ENCODE peak calls at places on chromosomes 7 and 10, in eight cellular contexts. One of them, this sample, is unnamed.

GRCh38 chr7:92404170-92404614 is 43.1 kb upstream of the GATAD1 start:
- DNase-seq in lower lobe of right lung: no peak
- DNase-seq in SK-N-SH: no peak
- DNase-seq in HCT116: no peak
- DNase-seq in spleen: no peak
- DNase-seq in neural progenitor cell: peak
- DNase-seq in tibial artery: no peak
- DNase-seq in IMR-90: no peak
- DNase-seq in this sample: no peak

GRCh38 chr10:86257683-86258082 is 108.9 kb downstream of the GRID1 start:
- DNase-seq in lower lobe of right lung: no peak
- DNase-seq in SK-N-SH: peak
- DNase-seq in HCT116: no peak
- DNase-seq in spleen: no peak
- DNase-seq in neural progenitor cell: no peak
- DNase-seq in tibial artery: no peak
- DNase-seq in IMR-90: no peak
- DNase-seq in this sample: no peak

GRCh38 chr10:73887038-73888015 is 13.0 kb upstream of the CAMK2G start:
- DNase-seq in lower lobe of right lung: peak
- DNase-seq in SK-N-SH: peak
- DNase-seq in HCT116: peak
- DNase-seq in spleen: no peak
- DNase-seq in neural progenitor cell: no peak
- DNase-seq in tibial artery: peak
- DNase-seq in IMR-90: peak
- DNase-seq in this sample: no peak

GRCh38 chr10:127872011-127872741 is 20.6 kb downstream of the CLRN3 start:
- DNase-seq in lower lobe of right lung: no peak
- DNase-seq in SK-N-SH: no peak
- DNase-seq in HCT116: no peak
- DNase-seq in spleen: no peak
- DNase-seq in neural progenitor cell: no peak
- DNase-seq in tibial artery: no peak
- DNase-seq in IMR-90: peak
- DNase-seq in this sample: no peak

GRCh38 chr7:2006921-2007381 is 225.8 kb downstream of the MAD1L1 start:
- DNase-seq in lower lobe of right lung: peak
- DNase-seq in SK-N-SH: no peak
- DNase-seq in HCT116: no peak
- DNase-seq in spleen: peak
- DNase-seq in neural progenitor cell: no peak
- DNase-seq in tibial artery: peak
- DNase-seq in IMR-90: no peak
- DNase-seq in this sample: no peak

GRCh38 chr7:148835854-148836253 is 48.2 kb downstream of the EZH2 start:
- DNase-seq in lower lobe of right lung: no peak
- DNase-seq in SK-N-SH: no peak
- DNase-seq in HCT116: no peak
- DNase-seq in spleen: no peak
- DNase-seq in neural progenitor cell: no peak
- DNase-seq in tibial artery: no peak
- DNase-seq in IMR-90: no peak
- DNase-seq in this sample: no peak

GRCh38 chr10:58335306-58336005 is 650 bp downstream of the UBE2D1 start:
- DNase-seq in lower lobe of right lung: peak
- DNase-seq in SK-N-SH: no peak
- DNase-seq in HCT116: peak
- DNase-seq in spleen: no peak
- DNase-seq in neural progenitor cell: peak
- DNase-seq in tibial artery: peak
- DNase-seq in IMR-90: peak
- DNase-seq in this sample: no peak

GRCh38 chr10:6014241-6014761 is 37.0 kb upstream of the IL15RA start:
- DNase-seq in lower lobe of right lung: no peak
- DNase-seq in SK-N-SH: peak
- DNase-seq in HCT116: peak
- DNase-seq in spleen: no peak
- DNase-seq in neural progenitor cell: peak
- DNase-seq in tibial artery: peak
- DNase-seq in IMR-90: peak
- DNase-seq in this sample: peak

GRCh38 chr10:98664329-98665042 is 217.8 kb upstream of the HPS1 start:
- DNase-seq in lower lobe of right lung: no peak
- DNase-seq in SK-N-SH: peak
- DNase-seq in HCT116: peak
- DNase-seq in spleen: no peak
- DNase-seq in neural progenitor cell: peak
- DNase-seq in tibial artery: no peak
- DNase-seq in IMR-90: peak
- DNase-seq in this sample: peak

GRCh38 chr10:114735946-114736345 is 77.9 kb upstream of the ABLIM1 start:
- DNase-seq in lower lobe of right lung: no peak
- DNase-seq in SK-N-SH: no peak
- DNase-seq in HCT116: no peak
- DNase-seq in spleen: no peak
- DNase-seq in neural progenitor cell: no peak
- DNase-seq in tibial artery: no peak
- DNase-seq in IMR-90: no peak
- DNase-seq in this sample: no peak

GRCh38 chr10:126135177-126135576 is 238.8 kb downstream of the FANK1 start:
- DNase-seq in lower lobe of right lung: no peak
- DNase-seq in SK-N-SH: no peak
- DNase-seq in HCT116: no peak
- DNase-seq in spleen: no peak
- DNase-seq in neural progenitor cell: peak
- DNase-seq in tibial artery: no peak
- DNase-seq in IMR-90: peak
- DNase-seq in this sample: no peak

GRCh38 chr10:91127341-91128082 is 93.0 kb upstream of the PCGF5 start:
- DNase-seq in lower lobe of right lung: no peak
- DNase-seq in SK-N-SH: no peak
- DNase-seq in HCT116: no peak
- DNase-seq in spleen: no peak
- DNase-seq in neural progenitor cell: peak
- DNase-seq in tibial artery: no peak
- DNase-seq in IMR-90: no peak
- DNase-seq in this sample: no peak

GRCh38 chr7:115511330-115511729 is 519.2 kb downstream of the TFEC start:
- DNase-seq in lower lobe of right lung: no peak
- DNase-seq in SK-N-SH: no peak
- DNase-seq in HCT116: no peak
- DNase-seq in spleen: no peak
- DNase-seq in neural progenitor cell: no peak
- DNase-seq in tibial artery: no peak
- DNase-seq in IMR-90: no peak
- DNase-seq in this sample: no peak

GRCh38 chr7:80783688-80784327 is 135.0 kb downstream of the SEMA3C start:
- DNase-seq in lower lobe of right lung: no peak
- DNase-seq in SK-N-SH: no peak
- DNase-seq in HCT116: no peak
- DNase-seq in spleen: no peak
- DNase-seq in neural progenitor cell: no peak
- DNase-seq in tibial artery: no peak
- DNase-seq in IMR-90: peak
- DNase-seq in this sample: no peak

GRCh38 chr10:1007583-1007982 is 18.1 kb downstream of the IDI2 start:
- DNase-seq in lower lobe of right lung: no peak
- DNase-seq in SK-N-SH: no peak
- DNase-seq in HCT116: no peak
- DNase-seq in spleen: no peak
- DNase-seq in neural progenitor cell: no peak
- DNase-seq in tibial artery: no peak
- DNase-seq in IMR-90: no peak
- DNase-seq in this sample: no peak

GRCh38 chr10:78229950-78230675 is 196.4 kb downstream of the RPS24 start:
- DNase-seq in lower lobe of right lung: no peak
- DNase-seq in SK-N-SH: no peak
- DNase-seq in HCT116: no peak
- DNase-seq in spleen: no peak
- DNase-seq in neural progenitor cell: no peak
- DNase-seq in tibial artery: no peak
- DNase-seq in IMR-90: no peak
- DNase-seq in this sample: no peak

GRCh38 chr7:142892941-142893340 is 7.4 kb upstream of the TRPV6 start:
- DNase-seq in lower lobe of right lung: no peak
- DNase-seq in SK-N-SH: no peak
- DNase-seq in HCT116: no peak
- DNase-seq in spleen: no peak
- DNase-seq in neural progenitor cell: no peak
- DNase-seq in tibial artery: no peak
- DNase-seq in IMR-90: no peak
- DNase-seq in this sample: no peak

GRCh38 chr7:77330169-77330882 is 85.8 kb downstream of the GSAP start:
- DNase-seq in lower lobe of right lung: peak
- DNase-seq in SK-N-SH: no peak
- DNase-seq in HCT116: no peak
- DNase-seq in spleen: no peak
- DNase-seq in neural progenitor cell: no peak
- DNase-seq in tibial artery: no peak
- DNase-seq in IMR-90: peak
- DNase-seq in this sample: no peak
- H3K27ac ChIP-seq in lower lobe of right lung: peak
- H3K27ac ChIP-seq in SK-N-SH: no peak
- H3K27ac ChIP-seq in HCT116: no peak
- H3K27ac ChIP-seq in spleen: peak
- H3K27ac ChIP-seq in neural progenitor cell: no peak
- H3K27ac ChIP-seq in tibial artery: peak
- H3K27ac ChIP-seq in IMR-90: peak
- H3K27ac ChIP-seq in this sample: no peak

DNA sequence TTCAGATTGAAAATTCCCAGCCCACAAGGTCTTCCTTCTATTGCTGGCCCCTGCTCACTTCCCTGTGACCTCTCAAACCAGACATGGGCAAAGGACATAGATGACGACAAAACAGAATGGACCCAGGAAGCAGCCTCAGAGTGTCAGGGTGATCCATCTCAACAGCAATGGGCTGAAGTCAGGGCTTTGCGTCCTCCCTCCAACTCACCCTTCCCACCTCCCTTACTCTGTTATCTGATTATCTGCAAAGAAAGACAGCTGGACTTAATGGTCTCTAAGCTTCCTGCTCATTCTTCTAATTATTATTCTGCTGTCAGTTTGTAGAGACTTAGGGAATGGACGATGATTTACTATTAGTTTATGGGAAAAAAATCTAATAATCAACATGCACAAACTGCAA is 115.9 kb downstream of the PIP4K2A start:
- DNase-seq in lower lobe of right lung: no peak
- DNase-seq in SK-N-SH: peak
- DNase-seq in HCT116: no peak
- DNase-seq in spleen: no peak
- DNase-seq in neural progenitor cell: no peak
- DNase-seq in tibial artery: no peak
- DNase-seq in IMR-90: no peak
- DNase-seq in this sample: no peak
- H3K27ac ChIP-seq in lower lobe of right lung: no peak
- H3K27ac ChIP-seq in SK-N-SH: peak
- H3K27ac ChIP-seq in HCT116: peak
- H3K27ac ChIP-seq in spleen: peak
- H3K27ac ChIP-seq in neural progenitor cell: no peak
- H3K27ac ChIP-seq in tibial artery: no peak
- H3K27ac ChIP-seq in IMR-90: peak
- H3K27ac ChIP-seq in this sample: no peak

DNA sequence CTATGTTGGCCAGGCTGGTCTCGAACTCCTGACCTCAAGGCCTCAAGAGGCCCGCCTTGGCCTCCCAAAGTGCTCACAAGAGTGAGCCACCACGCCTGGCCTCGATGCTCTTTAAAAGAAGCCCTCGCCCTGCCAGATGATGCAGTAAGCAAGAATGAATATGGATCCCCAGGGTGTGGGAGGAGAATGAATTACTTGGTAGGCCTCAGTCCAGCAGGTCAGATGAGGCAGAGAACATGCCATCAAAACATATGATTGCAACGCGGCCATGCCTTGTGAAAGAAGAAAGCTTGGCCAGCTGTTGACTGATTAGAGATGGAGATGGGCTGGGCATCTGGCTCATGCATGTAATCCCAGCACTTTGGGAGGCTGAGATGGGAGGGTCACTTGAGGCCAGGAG is 68.7 kb downstream of the CAMK1D start:
- DNase-seq in lower lobe of right lung: no peak
- DNase-seq in SK-N-SH: no peak
- DNase-seq in HCT116: no peak
- DNase-seq in spleen: no peak
- DNase-seq in neural progenitor cell: no peak
- DNase-seq in tibial artery: peak
- DNase-seq in IMR-90: peak
- DNase-seq in this sample: no peak
- H3K27ac ChIP-seq in lower lobe of right lung: no peak
- H3K27ac ChIP-seq in SK-N-SH: no peak
- H3K27ac ChIP-seq in HCT116: no peak
- H3K27ac ChIP-seq in spleen: no peak
- H3K27ac ChIP-seq in neural progenitor cell: no peak
- H3K27ac ChIP-seq in tibial artery: no peak
- H3K27ac ChIP-seq in IMR-90: no peak
- H3K27ac ChIP-seq in this sample: no peak

GRCh38 chr7:90402785-90403173 is 482 bp upstream of the CLDN12 start:
- DNase-seq in lower lobe of right lung: no peak
- DNase-seq in SK-N-SH: no peak
- DNase-seq in HCT116: no peak
- DNase-seq in spleen: no peak
- DNase-seq in neural progenitor cell: no peak
- DNase-seq in tibial artery: no peak
- DNase-seq in IMR-90: no peak
- DNase-seq in this sample: no peak
- H3K27ac ChIP-seq in lower lobe of right lung: peak
- H3K27ac ChIP-seq in SK-N-SH: peak
- H3K27ac ChIP-seq in HCT116: no peak
- H3K27ac ChIP-seq in spleen: peak
- H3K27ac ChIP-seq in neural progenitor cell: no peak
- H3K27ac ChIP-seq in tibial artery: peak
- H3K27ac ChIP-seq in IMR-90: no peak
- H3K27ac ChIP-seq in this sample: no peak

GRCh38 chr7:74043523-74043951 is 15.6 kb downstream of the ELN start:
- DNase-seq in lower lobe of right lung: no peak
- DNase-seq in SK-N-SH: peak
- DNase-seq in HCT116: no peak
- DNase-seq in spleen: no peak
- DNase-seq in neural progenitor cell: peak
- DNase-seq in tibial artery: no peak
- DNase-seq in IMR-90: peak
- DNase-seq in this sample: no peak
- H3K27ac ChIP-seq in lower lobe of right lung: no peak
- H3K27ac ChIP-seq in SK-N-SH: peak
- H3K27ac ChIP-seq in HCT116: no peak
- H3K27ac ChIP-seq in spleen: no peak
- H3K27ac ChIP-seq in neural progenitor cell: no peak
- H3K27ac ChIP-seq in tibial artery: peak
- H3K27ac ChIP-seq in IMR-90: no peak
- H3K27ac ChIP-seq in this sample: no peak

This sample was measured in CD4-positive, alpha-beta T cell.